ENCODE peak calls at places on chromosomes 3 and 15, in seven cellular contexts. D, Y, B, M, R, J and F are unnamed samples.

GRCh38 chr15:65576669-65577068 is 34.3 kb downstream of the INTS14 start:
- ATAC-seq in D (no peak), Y (no peak), B (no peak), M (no peak), R (peak; percentile 53), J (no peak), F (no peak)

GRCh38 chr15:62505761-62506160 is 340.7 kb upstream of the C2CD4B start:
- ATAC-seq in D (no peak), Y (no peak), B (peak; percentile 65), M (peak; percentile 71), R (no peak), J (peak; percentile 28), F (no peak)

GRCh38 chr15:71219101-71219500 is 103.8 kb downstream of the THSD4 start:
- ATAC-seq in D (no peak), Y (no peak), B (peak; percentile 65), M (no peak), R (no peak), J (no peak), F (no peak)

GRCh38 chr3:50323614-50324199 is 1.2 kb upstream of the HYAL2 start:
- ATAC-seq in D (no peak), Y (no peak), B (peak; percentile 1), M (peak; percentile 65), R (no peak), J (peak; percentile 2), F (peak; percentile 14)

GRCh38 chr3:14885307-14885706 is 62.1 kb upstream of the NR2C2 start:
- ATAC-seq in D (no peak), Y (no peak), B (no peak), M (no peak), R (no peak), J (no peak), F (no peak)

GRCh38 chr15:39301589-39301999 is 279.3 kb upstream of the THBS1 start:
- ATAC-seq in D (no peak), Y (no peak), B (no peak), M (peak; percentile 47), R (peak; percentile 21), J (peak; percentile 67), F (peak; percentile 74)

GRCh38 chr3:188431553-188431952 is 277.6 kb downstream of the LPP start:
- ATAC-seq in D (peak; percentile 77), Y (no peak), B (no peak), M (peak; percentile 54), R (peak; percentile 98), J (no peak), F (peak; percentile 23)

GRCh38 chr3:69204315-69204957 is 82.0 kb upstream of the LMOD3 start:
- ATAC-seq in D (no peak), Y (no peak), B (no peak), M (peak; percentile 73), R (peak; percentile 52), J (no peak), F (no peak)

GRCh38 chr3:129560931-129561594 is 18.1 kb downstream of the H1-8 start:
- ATAC-seq in D (no peak), Y (peak; percentile 62), B (peak; percentile 82), M (peak; percentile 84), R (no peak), J (peak; percentile 67), F (peak; percentile 88)

GRCh38 chr15:95922431-95922830 is 408.1 kb upstream of the NR2F2 start:
- ATAC-seq in D (no peak), Y (peak; percentile 80), B (no peak), M (no peak), R (peak; percentile 72), J (peak; percentile 58), F (no peak)

GRCh38 chr15:70713547-70714414 is 49.6 kb downstream of the UACA start:
- ATAC-seq in D (no peak), Y (no peak), B (no peak), M (no peak), R (no peak), J (no peak), F (peak; percentile 54)

GRCh38 chr3:50146316-50146901 is 8.7 kb upstream of the SEMA3F start:
- ATAC-seq in D (no peak), Y (no peak), B (no peak), M (no peak), R (peak; percentile 73), J (no peak), F (no peak)

GRCh38 chr3:100968908-100969556 is 24.2 kb downstream of the ABI3BP start:
- ATAC-seq in D (no peak), Y (no peak), B (peak; percentile 17), M (peak; percentile 76), R (no peak), J (no peak), F (peak; percentile 87)

GRCh38 chr3:121482651-121483050 is 63.1 kb downstream of the POLQ start:
- ATAC-seq in D (no peak), Y (no peak), B (no peak), M (no peak), R (peak; percentile 91), J (no peak), F (no peak)

GRCh38 chr3:51501833-51502561 is 2.2 kb upstream of the DCAF1 start:
- ATAC-seq in D (peak; percentile 28), Y (peak; percentile 61), B (no peak), M (peak; percentile 21), R (peak; percentile 27), J (peak; percentile 40), F (no peak)

GRCh38 chr3:100033184-100033583 is 81.1 kb downstream of the FILIP1L start:
- ATAC-seq in D (no peak), Y (no peak), B (no peak), M (no peak), R (peak; percentile 78), J (no peak), F (no peak)

GRCh38 chr3:94070341-94070911 is 7.6 kb downstream of the NSUN3 start:
- ATAC-seq in D (no peak), Y (no peak), B (no peak), M (no peak), R (no peak), J (no peak), F (no peak)

GRCh38 chr3:167615030-167615429 is 38.7 kb downstream of the WDR49 start:
- ATAC-seq in D (no peak), Y (no peak), B (no peak), M (no peak), R (peak; percentile 29), J (no peak), F (no peak)

GRCh38 chr15:45648521-45649200 is 13.8 kb downstream of the SQOR start:
- ATAC-seq in D (no peak), Y (no peak), B (no peak), M (peak; percentile 15), R (peak; percentile 66), J (peak; percentile 90), F (no peak)

GRCh38 chr15:26214290-26214689 is 351.2 kb upstream of the ATP10A start:
- ATAC-seq in D (no peak), Y (no peak), B (no peak), M (peak; percentile 66), R (no peak), J (no peak), F (no peak)

GRCh38 chr15:57281357-57281756 is 94.9 kb upstream of the CGNL1 start:
- ATAC-seq in D (no peak), Y (no peak), B (no peak), M (no peak), R (no peak), J (no peak), F (no peak)

GRCh38 chr3:26236991-26237682 is 385.4 kb upstream of the LRRC3B start:
- ATAC-seq in D (no peak), Y (no peak), B (no peak), M (peak; percentile 59), R (no peak), J (no peak), F (no peak)

GRCh38 chr3:26233374-26233773 is 389.2 kb upstream of the LRRC3B start:
- ATAC-seq in D (no peak), Y (no peak), B (no peak), M (no peak), R (no peak), J (no peak), F (no peak)

GRCh38 chr3:26236511-26236910 is 386.1 kb upstream of the LRRC3B start:
- ATAC-seq in D (no peak), Y (no peak), B (peak; percentile 67), M (peak; percentile 66), R (no peak), J (peak; percentile 36), F (no peak)
- H3K4me3 ChIP-seq in D (no peak overlapping the region), Y (no peak overlapping the region), B (no peak overlapping the region), M (no peak overlapping the region), R (no peak overlapping the region), J (no peak overlapping the region), F (no peak overlapping the region)

DNA sequence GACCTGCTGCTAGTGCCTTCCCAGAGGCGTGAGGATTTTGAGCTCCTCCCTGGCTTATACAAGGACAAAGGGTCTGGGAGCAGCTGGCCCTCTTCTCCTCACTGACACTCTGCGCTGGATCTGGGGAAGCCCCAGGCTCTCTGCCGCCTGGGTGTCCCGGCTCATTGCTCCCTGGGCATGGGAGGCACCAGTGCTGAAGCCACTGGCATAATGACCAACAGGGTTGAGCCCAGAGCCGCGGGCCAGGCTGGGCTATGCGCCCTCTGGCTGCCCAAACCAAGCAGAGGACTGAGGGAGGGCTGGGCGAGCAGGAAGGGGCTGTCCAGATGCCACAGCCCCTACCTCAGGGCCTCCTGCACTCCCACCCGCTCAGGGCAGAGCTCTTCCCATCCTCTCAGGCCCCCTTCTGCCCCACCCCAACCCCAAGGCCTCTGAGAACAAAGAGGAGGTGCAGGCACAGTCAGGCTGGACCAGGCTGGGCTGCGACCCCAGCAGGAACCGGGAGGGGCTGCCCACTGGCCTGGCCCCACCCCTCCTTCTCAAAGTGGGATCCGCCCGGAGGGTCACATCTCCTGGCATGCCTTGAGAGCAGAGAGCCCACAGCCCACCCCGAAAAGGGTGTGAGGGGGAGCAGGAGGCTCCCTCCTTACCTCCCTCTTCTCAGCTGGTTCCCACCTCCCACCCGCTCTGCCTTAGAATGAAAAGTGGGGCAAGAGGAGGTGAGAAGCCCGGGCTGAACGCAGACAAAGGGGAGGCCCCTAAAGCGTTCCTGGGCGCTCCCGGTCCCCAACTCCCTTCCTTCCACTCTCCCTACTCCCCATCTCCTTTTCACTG is 1.5 kb downstream of the LINGO1 start:
- ATAC-seq in D (no peak), Y (no peak), B (no peak), M (peak; percentile 4), R (peak; percentile 8), J (no peak), F (no peak)
- H3K4me3 ChIP-seq in D (no peak overlapping the region), Y (peak overlapping the region; percentile 48), B (peak overlapping the region; percentile 46), M (peak overlapping the region; percentile 81), R (no peak overlapping the region), J (no peak overlapping the region), F (peak overlapping the region; percentile 61)

DNA sequence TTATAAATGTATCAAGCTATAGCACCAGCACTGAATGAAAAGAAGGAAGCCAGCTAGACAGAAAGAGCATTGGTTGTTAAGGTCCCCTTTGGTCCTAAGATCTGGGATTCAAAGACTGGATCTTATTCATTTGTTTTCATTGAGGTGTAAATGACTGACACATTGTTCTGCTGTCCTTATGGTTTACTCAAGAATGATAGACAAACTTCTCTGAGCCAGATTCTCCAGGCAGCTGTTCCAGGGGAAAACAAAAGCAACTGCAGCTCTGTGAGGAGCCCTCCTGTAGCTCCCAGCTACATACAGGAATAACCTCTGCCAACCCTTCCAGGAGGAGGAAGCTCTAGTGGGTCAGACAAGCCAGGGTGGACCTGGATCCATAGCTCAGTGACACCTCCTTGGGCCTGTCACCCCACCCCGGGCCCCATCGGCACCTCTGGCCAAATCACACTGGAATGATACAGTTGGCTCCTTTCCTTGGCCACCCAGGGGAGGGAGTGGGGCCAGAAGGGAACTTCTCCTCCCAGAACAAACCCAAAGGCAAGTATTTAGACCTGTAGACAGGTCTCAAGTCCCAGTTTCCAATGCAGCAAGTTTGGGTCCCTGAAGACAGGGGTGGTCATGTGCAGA is 57.8 kb downstream of the ZNF621 start:
- ATAC-seq in D (no peak), Y (no peak), B (no peak), M (peak; percentile 15), R (no peak), J (no peak), F (no peak)
- H3K4me3 ChIP-seq in D (no peak overlapping the region), Y (no peak overlapping the region), B (no peak overlapping the region), M (no peak overlapping the region), R (no peak overlapping the region), J (no peak overlapping the region), F (no peak overlapping the region)

GRCh38 chr15:89524184-89524583 is 27.8 kb upstream of the RHCG start:
- ATAC-seq in D (no peak), Y (no peak), B (no peak), M (no peak), R (no peak), J (no peak), F (no peak)
- H3K4me3 ChIP-seq in D (no peak overlapping the region), Y (no peak overlapping the region), B (no peak overlapping the region), M (no peak overlapping the region), R (no peak overlapping the region), J (no peak overlapping the region), F (no peak overlapping the region)